ENCODE peak calls at places on chromosomes 13 and 19, in eight cellular contexts. H, O, W, Q, E, Y, G and A are unnamed samples. For H3K27me3 and H3K36me3, the result is how much of the 10 kb centered on the place peaks cover.

GRCh38 chr19:30116984-30117555 is 175.0 kb downstream of the URI1 start:
- DNase-seq in H (no peak), O (peak), W (no peak), Q (no peak), E (no peak), Y (no peak), G (no peak), A (no peak)

GRCh38 chr13:75469087-75469486 is 12.9 kb downstream of the TBC1D4 start:
- DNase-seq in H (no peak), O (no peak), W (no peak), Q (no peak), E (no peak), Y (no peak), G (no peak), A (peak)

GRCh38 chr19:47353307-47353712 is 4.2 kb downstream of the DHX34 start:
- DNase-seq in H (no peak), O (no peak), W (no peak), Q (no peak), E (no peak), Y (no peak), G (peak), A (peak)

GRCh38 chr13:81142306-81142999 is 801.5 kb upstream of the SPRY2 start:
- DNase-seq in H (no peak), O (no peak), W (no peak), Q (no peak), E (no peak), Y (no peak), G (no peak), A (no peak)

GRCh38 chr13:78317030-78317429 is 286.3 kb downstream of the POU4F1 start:
- DNase-seq in H (no peak), O (no peak), W (no peak), Q (no peak), E (no peak), Y (no peak), G (no peak), A (no peak)

GRCh38 chr19:3440082-3440481 is 40.2 kb downstream of the SMIM24 start:
- DNase-seq in H (no peak), O (peak), W (peak), Q (peak), E (peak), Y (peak), G (peak), A (peak)

GRCh38 chr19:4431808-4432674 is 25.6 kb downstream of the UBXN6 start:
- DNase-seq in H (no peak), O (no peak), W (no peak), Q (no peak), E (peak), Y (no peak), G (no peak), A (peak)

GRCh38 chr13:91249370-91249769 is 98.1 kb upstream of the MIR17HG start:
- DNase-seq in H (no peak), O (no peak), W (no peak), Q (no peak), E (no peak), Y (no peak), G (no peak), A (no peak)

GRCh38 chr13:44313674-44314073 is 60.0 kb upstream of the SERP2 start:
- DNase-seq in H (no peak), O (no peak), W (no peak), Q (no peak), E (peak), Y (no peak), G (no peak), A (no peak)

GRCh38 chr13:74000906-74001305 is 133.3 kb downstream of the KLF12 start:
- DNase-seq in H (no peak), O (no peak), W (no peak), Q (no peak), E (no peak), Y (no peak), G (no peak), A (no peak)

GRCh38 chr13:114279146-114279545 is 2.3 kb upstream of the UPF3A start:
- DNase-seq in H (no peak), O (no peak), W (no peak), Q (no peak), E (no peak), Y (no peak), G (no peak), A (no peak)

GRCh38 chr19:33339016-33339749 is 34.3 kb upstream of the CEBPG start:
- DNase-seq in H (no peak), O (no peak), W (no peak), Q (no peak), E (no peak), Y (no peak), G (no peak), A (no peak)

GRCh38 chr13:113928701-113929627 is 44.9 kb downstream of the C13orf46 start:
- DNase-seq in H (peak), O (peak), W (no peak), Q (peak), E (peak), Y (no peak), G (peak), A (peak)

GRCh38 chr13:102935896-102936321 is 90.1 kb downstream of the ERCC5 start:
- DNase-seq in H (no peak), O (no peak), W (no peak), Q (no peak), E (no peak), Y (no peak), G (no peak), A (no peak)

GRCh38 chr13:44243198-44243852 is 130.3 kb upstream of the SERP2 start:
- DNase-seq in H (no peak), O (no peak), W (no peak), Q (no peak), E (peak), Y (no peak), G (peak), A (peak)

GRCh38 chr19:47093254-47093653 is 20.3 kb downstream of the ZC3H4 start:
- DNase-seq in H (no peak), O (no peak), W (no peak), Q (no peak), E (no peak), Y (no peak), G (no peak), A (no peak)

GRCh38 chr13:62721893-62722292 is 1306.2 kb upstream of the PCDH20 start:
- DNase-seq in H (no peak), O (no peak), W (no peak), Q (no peak), E (no peak), Y (no peak), G (no peak), A (no peak)

GRCh38 chr13:60095300-60095699 is 68.4 kb downstream of the DIAPH3 start:
- DNase-seq in H (no peak), O (no peak), W (no peak), Q (no peak), E (no peak), Y (no peak), G (no peak), A (no peak)

GRCh38 chr19:11375143-11375948 is 880 bp downstream of the SWSAP1 start:
- DNase-seq in H (no peak), O (no peak), W (peak), Q (peak), E (peak), Y (peak), G (peak), A (peak)

GRCh38 chr13:37369618-37370017 is 228.9 kb downstream of the POSTN start:
- DNase-seq in H (no peak), O (no peak), W (no peak), Q (no peak), E (no peak), Y (no peak), G (no peak), A (no peak)

GRCh38 chr13:35961002-35961401 is 170.2 kb downstream of the DCLK1 start:
- DNase-seq in H (no peak), O (no peak), W (no peak), Q (no peak), E (no peak), Y (no peak), G (no peak), A (no peak)

GRCh38 chr13:55893541-55893940 is 1247.2 kb upstream of the PRR20A start:
- DNase-seq in H (no peak), O (no peak), W (no peak), Q (no peak), E (no peak), Y (no peak), G (no peak), A (no peak)

GRCh38 chr13:33321686-33322473 is 36.3 kb upstream of the STARD13 start:
- DNase-seq in H (no peak), O (no peak), W (no peak), Q (no peak), E (no peak), Y (no peak), G (no peak), A (no peak)

GRCh38 chr13:40152145-40152544 is 496.7 kb downstream of the COG6 start:
- DNase-seq in H (no peak), O (no peak), W (no peak), Q (no peak), E (no peak), Y (no peak), G (no peak), A (no peak)

GRCh38 chr19:51114087-51114714 is 6.0 kb upstream of the CTU1 start:
- DNase-seq in H (no peak), O (no peak), W (no peak), Q (no peak), E (no peak), Y (no peak), G (no peak), A (no peak)

GRCh38 chr19:45419396-45419795 is 4.3 kb downstream of the ERCC1 start:
- DNase-seq in H (no peak), O (no peak), W (no peak), Q (no peak), E (no peak), Y (no peak), G (no peak), A (peak)
- H3K4me3 ChIP-seq in H (no peak), O (no peak), W (no peak), Q (no peak), E (no peak), Y (no peak), G (no peak), A (no peak)

DNA sequence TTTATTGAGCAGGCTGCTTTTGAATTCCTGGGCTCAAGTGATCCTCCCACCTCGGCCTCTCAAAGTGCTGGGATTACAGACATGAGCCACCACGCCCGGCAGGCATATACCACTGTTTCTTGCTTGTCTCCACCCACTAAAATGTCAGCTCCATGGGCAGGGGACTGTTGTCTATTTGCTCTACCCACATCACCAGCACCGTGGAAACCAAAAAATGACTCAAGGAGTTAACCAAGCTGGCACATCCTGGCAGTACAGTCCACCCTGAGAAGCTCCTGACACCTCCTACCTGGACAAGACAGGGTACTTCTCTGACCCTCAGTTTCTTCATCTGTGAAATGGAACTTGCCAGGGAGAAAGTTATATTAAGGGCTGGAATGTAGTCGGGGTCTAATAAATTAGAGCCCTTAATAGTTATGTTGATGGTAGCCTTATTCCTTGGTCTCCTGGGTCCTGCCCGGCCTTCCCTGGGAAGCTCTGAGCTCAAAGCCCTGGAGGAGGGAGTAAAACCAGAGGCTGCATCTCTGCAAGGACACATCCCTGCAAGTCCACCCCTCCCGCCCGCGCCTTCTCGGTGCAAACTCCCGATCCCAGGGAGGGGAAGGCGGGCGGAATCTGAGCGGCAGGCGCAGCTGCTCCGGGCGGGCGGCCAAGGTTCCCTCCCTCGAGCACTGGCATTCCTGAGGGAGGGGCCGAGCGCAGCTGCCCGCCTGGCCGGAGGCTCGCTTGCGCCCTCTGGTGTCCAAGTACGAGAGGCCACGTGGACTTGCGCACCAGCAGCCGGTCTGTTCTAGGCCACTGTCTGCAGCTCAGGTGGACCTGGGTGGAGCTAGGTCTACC is 14.1 kb downstream of the RDH8 start:
- DNase-seq in H (peak), O (peak), W (peak), Q (peak), E (peak), Y (peak), G (peak), A (peak)
- H3K27me3 ChIP-seq in H (under half), O (under half), W (under half), Q (under half), E (under half), Y (under half), G (under half), A (under half)

GRCh38 chr19:53374743-53375142 is 9.2 kb downstream of the ZNF525 start:
- DNase-seq in H (no peak), O (no peak), W (no peak), Q (no peak), E (no peak), Y (no peak), G (no peak), A (no peak)

GRCh38 chr19:53372196-53372595 is 6.7 kb downstream of the ZNF525 start:
- DNase-seq in H (no peak), O (no peak), W (no peak), Q (no peak), E (no peak), Y (no peak), G (no peak), A (no peak)

GRCh38 chr19:53374288-53374687 is 8.8 kb downstream of the ZNF525 start:
- DNase-seq in H (no peak), O (no peak), W (no peak), Q (no peak), E (no peak), Y (no peak), G (no peak), A (no peak)
- H3K36me3 ChIP-seq in H (under half), O (under half), W (under half), Q (under half), E (under half), Y (under half), G (half or more), A (under half)

GRCh38 chr13:41548031-41548430 is 90.7 kb downstream of the RGCC start:
- DNase-seq in H (no peak), O (no peak), W (no peak), Q (no peak), E (no peak), Y (no peak), G (no peak), A (peak)
- H3K4me3 ChIP-seq in H (no peak), O (no peak), W (no peak), Q (peak), E (no peak), Y (no peak), G (no peak), A (no peak)

GRCh38 chr19:28466107-28467045 is 746.6 kb downstream of the UQCRFS1 start:
- DNase-seq in H (no peak), O (no peak), W (no peak), Q (peak), E (peak), Y (peak), G (peak), A (peak)
- H3K27me3 ChIP-seq in H (under half), O (under half), W (under half), Q (under half), E (under half), Y (under half), G (under half), A (under half)

DNA sequence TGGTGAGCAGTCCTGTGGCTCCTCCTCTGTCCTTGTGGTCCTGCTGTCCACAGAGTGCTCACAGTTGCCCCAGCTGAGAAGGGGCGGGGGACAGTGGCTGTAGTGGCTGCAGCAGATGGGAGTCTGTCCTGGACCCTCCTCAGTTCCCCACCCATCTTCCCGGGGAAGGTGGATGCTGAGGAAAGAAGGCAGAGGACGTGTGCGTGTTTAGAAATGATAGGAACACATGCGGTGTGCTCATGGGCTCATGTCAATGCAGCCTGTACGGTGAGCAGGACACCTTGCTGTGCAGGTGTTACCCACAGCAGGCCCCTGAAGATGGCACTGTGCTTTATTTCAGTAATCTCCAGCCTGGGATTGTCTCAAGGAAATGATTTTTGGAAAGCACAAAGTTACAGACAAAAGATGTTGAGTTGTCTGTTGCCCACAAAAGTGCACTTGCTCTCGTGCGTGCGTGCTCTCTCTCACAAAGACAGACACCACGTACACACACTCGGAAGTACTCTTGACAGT is 49.2 kb upstream of the TEX29 start:
- DNase-seq in H (no peak), O (no peak), W (no peak), Q (no peak), E (no peak), Y (no peak), G (no peak), A (no peak)
- H3K36me3 ChIP-seq in H (under half), O (under half), W (half or more), Q (under half), E (under half), Y (under half), G (half or more), A (under half)

DNA sequence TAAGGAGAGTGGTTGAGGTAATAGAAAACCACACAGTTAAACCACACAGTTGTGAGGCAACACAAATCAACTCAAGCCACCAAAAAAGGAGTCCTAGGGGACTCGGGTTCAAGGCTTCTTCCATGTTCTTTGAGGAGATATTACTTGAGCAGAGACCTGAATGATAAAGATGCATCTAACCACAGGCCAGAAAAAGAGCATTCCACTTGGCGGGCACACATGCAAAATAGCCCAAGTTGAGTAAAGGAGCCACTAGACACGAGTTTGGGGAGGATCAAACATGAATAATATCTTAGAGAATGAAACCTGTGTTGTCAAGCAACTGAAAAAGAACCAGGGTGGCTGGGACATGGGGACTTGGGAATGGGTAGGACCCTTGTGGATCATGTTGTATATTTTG is 30.2 kb downstream of the NLRP4 start:
- DNase-seq in H (no peak), O (no peak), W (no peak), Q (no peak), E (no peak), Y (no peak), G (no peak), A (no peak)
- H3K4me3 ChIP-seq in H (no peak), O (no peak), W (no peak), Q (no peak), E (no peak), Y (no peak), G (no peak), A (no peak)